ENCODE peak calls at places on chromosomes 6 and 20, in eight cellular contexts. E is HCT116; N is effector memory CD4-positive, alpha-beta T cell; Y is stimulated activated CD4-positive, alpha-beta T cell treated with anti-CD3 and anti-CD28 coated beads, Interleukin-12 subunit alpha, Interleukin-12 subunit beta, amount 100 ng/mL, for 48 hours; T is choroid plexus epithelial cell; F is NCI-H2029; O is NCI-H187 treated with DMSO at 0.1 percent for 48 hours; V is smooth muscle cell of the brain vasculature. G is an unnamed sample.

GRCh38 chr6:138194221-138194620 is 24.1 kb downstream of the PBOV1 start:
- DNase-seq in N (no peak), T (no peak), Y (no peak), V (no peak), E (no peak), O (no peak), F (no peak), G (peak)

GRCh38 chr6:158481612-158482473 is 78.0 kb upstream of the TMEM181 start:
- DNase-seq in V (no peak), O (no peak), Y (no peak), N (no peak), E (peak), F (no peak), T (peak), G (no peak)

GRCh38 chr6:133241901-133242760 is 974 bp downstream of the EYA4 start:
- DNase-seq in T (peak), V (no peak), Y (no peak), N (no peak), O (no peak), F (no peak), E (no peak), G (no peak)

GRCh38 chr20:1872456-1873183 is 22.6 kb upstream of the SIRPA start:
- DNase-seq in N (no peak), V (no peak), T (no peak), F (no peak), Y (no peak), O (no peak), E (no peak), G (no peak)

GRCh38 chr20:19212524-19213502 is at the start of gene SLC24A3:
- DNase-seq in Y (no peak), N (no peak), E (no peak), O (no peak), T (peak), V (no peak), F (peak), G (peak)

GRCh38 chr20:61163027-61163426 is 89.0 kb upstream of the CDH4 start:
- DNase-seq in Y (no peak), F (no peak), O (no peak), E (no peak), T (no peak), V (no peak), N (no peak), G (no peak)

GRCh38 chr20:6829510-6830116 is 62.1 kb downstream of the BMP2 start:
- DNase-seq in O (no peak), V (no peak), F (no peak), Y (no peak), N (no peak), T (peak), E (no peak), G (no peak)

GRCh38 chr6:110874880-110875547 is 429 bp downstream of the AMD1 start:
- DNase-seq in O (no peak), F (peak), V (no peak), Y (no peak), E (no peak), T (no peak), N (peak), G (peak)

GRCh38 chr20:57313951-57314350 is 15.7 kb upstream of the SPO11 start:
- DNase-seq in N (no peak), E (no peak), T (no peak), Y (no peak), O (no peak), F (no peak), V (no peak), G (no peak)

GRCh38 chr6:31202259-31203166 is 32.0 kb upstream of the POU5F1 start:
- DNase-seq in F (peak), Y (no peak), T (no peak), V (no peak), E (no peak), N (no peak), O (no peak), G (no peak)

GRCh38 chr6:43926644-43927524 is 156.9 kb downstream of the VEGFA start:
- DNase-seq in Y (no peak), V (no peak), F (peak), E (peak), N (no peak), T (peak), O (peak), G (peak)

GRCh38 chr20:51639206-51639832 is 96.8 kb upstream of the NFATC2 start:
- DNase-seq in F (peak), E (peak), V (peak), T (peak), Y (peak), N (no peak), O (no peak), G (peak)

GRCh38 chr6:37535701-37536461 is 36.2 kb upstream of the CCDC167 start:
- DNase-seq in T (no peak), F (no peak), Y (no peak), E (no peak), N (no peak), O (no peak), V (no peak), G (no peak)

GRCh38 chr6:36024154-36024760 is at the start of gene SLC26A8:
- DNase-seq in F (no peak), E (no peak), N (no peak), T (no peak), Y (no peak), O (no peak), V (no peak), G (no peak)

G was measured in lower lobe of right lung.